ENCODE peak calls at places on chromosomes 3 and 15, in nine cellular contexts. V is activated naive CD4-positive, alpha-beta T cell treated with anti-CD3 and anti-CD28 coated beads for 36 hours; L is fibroblast of pulmonary artery; M is activated CD8-positive, alpha-beta memory T cell treated with anti-CD3 and anti-CD28 coated beads for 24 hours; R is aorta; D is glutamatergic neuron; U is activated CD4-positive, CD25-positive, alpha-beta regulatory T cell treated with anti-CD3 and anti-CD28 coated beads, Interleukin-2, amount 50 U/mL, for 16 hours; T is IMR-90; W is progenitor cell of endocrine pancreas. I is an unnamed sample.

GRCh38 chr15:98597666-98598065 is 50.7 kb upstream of the IGF1R start:
- DNase-seq in V (no peak), U (no peak), R (no peak), T (no peak), M (no peak), D (no peak), W (no peak), L (no peak), I (no peak)

GRCh38 chr15:89358755-89359439 is 24.3 kb upstream of the POLG start:
- DNase-seq in R (peak; percentile 83), U (peak; percentile 72), W (peak; percentile 76), D (peak; percentile 88), L (peak; percentile 76), M (peak; percentile 95), V (peak; percentile 87), T (peak; percentile 56), I (peak; percentile 88)

GRCh38 chr15:69156726-69157381 is 3.6 kb upstream of the GLCE start:
- DNase-seq in V (no peak), U (no peak), W (no peak), T (no peak), R (no peak), M (no peak), D (peak; percentile 51), L (no peak), I (no peak)

GRCh38 chr3:33001889-33002288 is 50.4 kb downstream of the CCR4 start:
- DNase-seq in L (no peak), T (no peak), V (no peak), U (no peak), W (no peak), M (peak; percentile 53), R (no peak), D (no peak), I (no peak)

GRCh38 chr15:62896969-62897486 is 145.5 kb upstream of the TPM1 start:
- DNase-seq in T (peak; percentile 99), D (no peak), W (no peak), V (no peak), R (peak; percentile 93), M (no peak), L (peak; percentile 99), U (no peak), I (no peak)

GRCh38 chr3:147398841-147399534 is 7.4 kb downstream of the ZIC4 start:
- DNase-seq in V (no peak), W (no peak), T (no peak), U (no peak), L (no peak), M (no peak), R (no peak), D (no peak), I (no peak)

GRCh38 chr15:75531041-75531450 is 48.1 kb downstream of the PTPN9 start:
- DNase-seq in D (no peak), U (no peak), W (no peak), L (peak; percentile 62), T (peak; percentile 40), V (no peak), M (no peak), R (peak; percentile 68), I (no peak)

GRCh38 chr15:77510066-77511044 is 89.7 kb downstream of the HMG20A start:
- DNase-seq in V (no peak), R (no peak), T (no peak), U (no peak), L (no peak), W (no peak), D (no peak), M (no peak), I (no peak)

GRCh38 chr3:197268319-197268718 is 30.1 kb downstream of the DLG1 start:
- DNase-seq in L (peak; percentile 27), V (no peak), U (no peak), D (no peak), W (no peak), M (no peak), T (no peak), R (no peak), I (no peak)

GRCh38 chr15:96553006-96553405 is 222.5 kb downstream of the NR2F2 start:
- DNase-seq in M (no peak), D (no peak), L (no peak), W (no peak), R (no peak), V (no peak), T (no peak), U (no peak), I (no peak)

I was measured in GM06990.